ENCODE peak calls at places on chromosomes 3 and 15, in four cellular contexts. M is hepatocyte, S is AG08395, K is GM18507. C is an unnamed sample.

GRCh38 chr3:133408366-133408765 is 8.5 kb downstream of the BFSP2 start:
- DNase-seq in M (no peak), S (no peak), K (no peak), C (no peak)

GRCh38 chr3:158819282-158819681 is 17.4 kb downstream of the MFSD1 start:
- DNase-seq in M (no peak), S (no peak), K (no peak), C (no peak)

GRCh38 chr15:50911641-50912040 is 3.2 kb downstream of the AP4E1 start:
- DNase-seq in M (no peak), S (no peak), K (no peak), C (no peak)

GRCh38 chr3:148329481-148330220 is 368.1 kb upstream of the AGTR1 start:
- DNase-seq in M (no peak), S (peak; percentile 7), K (no peak), C (peak; percentile 7)

GRCh38 chr15:34514251-34514760 is 69.1 kb downstream of the GOLGA8B start:
- DNase-seq in M (peak; percentile 70), S (peak; percentile 44), K (peak; percentile 18), C (peak; percentile 37)

GRCh38 chr3:54443572-54444161 is 321.3 kb downstream of the CACNA2D3 start:
- DNase-seq in M (no peak), S (peak; percentile 19), K (no peak), C (peak; percentile 3)

GRCh38 chr3:124941729-124942128 is 7.2 kb upstream of the MUC13 start:
- DNase-seq in M (no peak), S (no peak), K (no peak), C (no peak)

GRCh38 chr3:46660543-46661523 is 32.6 kb downstream of the ALS2CL start:
- DNase-seq in M (no peak), S (no peak), K (no peak), C (no peak)

GRCh38 chr3:105997800-105998526 is 129.2 kb upstream of the CBLB start:
- DNase-seq in M (peak; percentile 60), S (peak; percentile 78), K (no peak), C (no peak)

GRCh38 chr3:121411554-121411953 is 134.2 kb downstream of the POLQ start:
- DNase-seq in M (no peak), S (peak; percentile 10), K (no peak), C (no peak)

GRCh38 chr3:20182206-20182605 is 3.8 kb downstream of the SGO1 start:
- DNase-seq in M (no peak), S (no peak), K (no peak), C (no peak)

GRCh38 chr3:30502742-30503073 is 103.7 kb upstream of the TGFBR2 start:
- DNase-seq in M (no peak), S (peak; percentile 40), K (no peak), C (no peak)

GRCh38 chr15:69535101-69535638 is 82.6 kb downstream of the RPLP1 start:
- DNase-seq in M (no peak), S (peak; percentile 79), K (no peak), C (no peak)

GRCh38 chr3:71514621-71515020 is 68.9 kb downstream of the FOXP1 start:
- DNase-seq in M (no peak), S (no peak), K (no peak), C (no peak)

GRCh38 chr15:98720577-98720976 is 72.2 kb downstream of the IGF1R start:
- DNase-seq in M (no peak), S (no peak), K (no peak), C (no peak)

GRCh38 chr3:79414821-79415220 is 353.0 kb downstream of the ROBO1 start:
- DNase-seq in M (no peak), S (peak; percentile 33), K (no peak), C (no peak)

GRCh38 chr3:59605318-59605717 is 555.5 kb upstream of the CFAP20DC start:
- DNase-seq in M (no peak), S (no peak), K (no peak), C (peak; percentile 75)

GRCh38 chr3:100548053-100548452 is 55.6 kb downstream of the TMEM45A start:
- DNase-seq in M (no peak), S (no peak), K (no peak), C (peak; percentile 67)

C was measured in DMS53.